ENCODE peak calls at places on chromosomes 7 and 10, in nine cellular contexts. F is activated CD4-positive, alpha-beta T cell treated with anti-CD3 and anti-CD28 coated beads for 24 hours; Q is AG09309; E is NCI-H226; T is A549; Z is endothelial cell of umbilical vein; J is GM19239; M is GM12892; X is HuH-7. N is an unnamed sample.

GRCh38 chr10:74439213-74439612 is 288.2 kb downstream of the ADK start:
- DNase-seq in F (no peak), Q (no peak), E (peak; percentile 54), T (no peak), Z (peak; percentile 76), J (no peak), M (no peak), X (no peak), N (no peak)

GRCh38 chr7:141200191-141201108 is 126.6 kb downstream of the TMEM178B start:
- DNase-seq in F (no peak), Q (no peak), E (no peak), T (no peak), Z (no peak), J (no peak), M (no peak), X (no peak), N (no peak)

GRCh38 chr7:2621948-2622640 is 9.7 kb upstream of the TTYH3 start:
- DNase-seq in F (no peak), Q (no peak), E (no peak), T (no peak), Z (peak; percentile 16), J (no peak), M (no peak), X (peak; percentile 65), N (no peak)

GRCh38 chr10:10092581-10092980 is 925.1 kb upstream of the CELF2 start:
- DNase-seq in F (no peak), Q (no peak), E (peak; percentile 65), T (no peak), Z (no peak), J (no peak), M (no peak), X (no peak), N (no peak)

GRCh38 chr7:131489881-131490280 is 66.5 kb downstream of the PODXL start:
- DNase-seq in F (no peak), Q (no peak), E (no peak), T (no peak), Z (no peak), J (no peak), M (no peak), X (no peak), N (no peak)

GRCh38 chr7:144786522-144786921 is 49.3 kb downstream of the TPK1 start:
- DNase-seq in F (no peak), Q (no peak), E (no peak), T (no peak), Z (no peak), J (no peak), M (no peak), X (no peak), N (no peak)

GRCh38 chr10:96681493-96681892 is 38.8 kb downstream of the PIK3AP1 start:
- DNase-seq in F (no peak), Q (no peak), E (no peak), T (no peak), Z (no peak), J (no peak), M (no peak), X (no peak), N (no peak)

GRCh38 chr7:120841608-120842007 is 16.3 kb downstream of the TSPAN12 start:
- DNase-seq in F (no peak), Q (no peak), E (no peak), T (no peak), Z (no peak), J (no peak), M (no peak), X (no peak), N (no peak)

GRCh38 chr10:58807631-58808024 is 295.0 kb downstream of the BICC1 start:
- DNase-seq in F (no peak), Q (peak; percentile 58), E (peak; percentile 4), T (no peak), Z (no peak), J (no peak), M (no peak), X (no peak), N (no peak)

GRCh38 chr10:130983749-130984148 is 327.8 kb downstream of the TCERG1L start:
- DNase-seq in F (no peak), Q (no peak), E (no peak), T (no peak), Z (no peak), J (no peak), M (no peak), X (no peak), N (no peak)

GRCh38 chr7:34823650-34824258 is 165.7 kb downstream of the NPSR1 start:
- DNase-seq in F (peak; percentile 52), Q (peak; percentile 4), E (peak; percentile 52), T (peak; percentile 56), Z (peak; percentile 45), J (peak; percentile 54), M (peak; percentile 23), X (peak; percentile 63), N (peak; percentile 5)

GRCh38 chr7:6730343-6730633 is 23.5 kb upstream of the ZNF12 start:
- DNase-seq in F (no peak), Q (no peak), E (peak; percentile 32), T (peak; percentile 13), Z (no peak), J (peak; percentile 15), M (no peak), X (peak; percentile 32), N (no peak)

GRCh38 chr10:117214401-117214800 is 17.1 kb downstream of the KCNK18 start:
- DNase-seq in F (no peak), Q (no peak), E (peak; percentile 12), T (peak; percentile 31), Z (no peak), J (no peak), M (no peak), X (no peak), N (no peak)